ENCODE peak calls at places on chromosomes 6 and 20, in seven cellular contexts. J is brain microvascular endothelial cell, Z is WERI-Rb-1, I is right lobe of liver, N is A549, W is ascending aorta, S is mucosa of descending colon. F is an unnamed sample.

GRCh38 chr6:74000582-74000981 is 304.6 kb downstream of the CD109 start:
- DNase-seq in J (no peak), Z (no peak), I (no peak), N (no peak), W (no peak), S (no peak), F (no peak)

GRCh38 chr6:131041814-131042213 is 21.2 kb downstream of the EPB41L2 start:
- DNase-seq in J (no peak), Z (no peak), I (no peak), N (no peak), W (no peak), S (no peak), F (no peak)

GRCh38 chr6:102407886-102408741 is 1014.6 kb downstream of the GRIK2 start:
- DNase-seq in J (no peak), Z (no peak), I (no peak), N (no peak), W (no peak), S (no peak), F (no peak)

GRCh38 chr20:4896971-4897497 is 104.3 kb downstream of the SLC23A2 start:
- DNase-seq in J (no peak), Z (peak), I (no peak), N (no peak), W (no peak), S (no peak), F (no peak)

GRCh38 chr6:167429353-167429752 is 104.5 kb downstream of the TTLL2 start:
- DNase-seq in J (no peak), Z (no peak), I (no peak), N (no peak), W (no peak), S (no peak), F (no peak)

GRCh38 chr20:33139467-33139866 is 28.5 kb upstream of the BPIFA2 start:
- DNase-seq in J (no peak), Z (no peak), I (no peak), N (no peak), W (no peak), S (no peak), F (no peak)

GRCh38 chr6:127868338-127868737 is 32.5 kb downstream of the THEMIS start:
- DNase-seq in J (no peak), Z (no peak), I (no peak), N (no peak), W (no peak), S (no peak), F (no peak)

GRCh38 chr20:30815577-30816181 is 441.8 kb upstream of the DEFB115 start:
- DNase-seq in J (no peak), Z (no peak), I (no peak), N (no peak), W (no peak), S (no peak), F (no peak)

GRCh38 chr6:43942011-43942442 is 172.0 kb downstream of the VEGFA start:
- DNase-seq in J (no peak), Z (peak), I (no peak), N (no peak), W (peak), S (no peak), F (no peak)

GRCh38 chr6:26216886-26217713 is 129.9 kb downstream of the HFE start:
- DNase-seq in J (peak), Z (no peak), I (peak), N (no peak), W (peak), S (peak), F (no peak)

GRCh38 chr20:2130668-2131067 is 29.0 kb downstream of the STK35 start:
- DNase-seq in J (no peak), Z (no peak), I (no peak), N (no peak), W (no peak), S (no peak), F (no peak)

GRCh38 chr6:41734666-41735426 is 562 bp downstream of the TFEB start:
- DNase-seq in J (peak), Z (peak), I (peak), N (peak), W (peak), S (peak), F (no peak)

GRCh38 chr20:62736026-62736406 is 27.4 kb downstream of the NTSR1 start:
- DNase-seq in J (no peak), Z (no peak), I (no peak), N (no peak), W (no peak), S (no peak), F (no peak)

GRCh38 chr20:62739067-62739466 is 30.4 kb downstream of the NTSR1 start:
- DNase-seq in J (no peak), Z (peak), I (no peak), N (no peak), W (no peak), S (peak), F (no peak)

GRCh38 chr20:62736407-62737071 is 27.9 kb downstream of the NTSR1 start:
- DNase-seq in J (no peak), Z (no peak), I (no peak), N (no peak), W (no peak), S (no peak), F (no peak)

GRCh38 chr20:62737971-62738881 is 29.6 kb downstream of the NTSR1 start:
- DNase-seq in J (no peak), Z (no peak), I (no peak), N (no peak), W (no peak), S (peak), F (no peak)

GRCh38 chr20:62737271-62737761 is 28.7 kb downstream of the NTSR1 start:
- DNase-seq in J (no peak), Z (no peak), I (no peak), N (no peak), W (no peak), S (peak), F (no peak)
- H3K4me3 ChIP-seq in J (no peak), Z (no peak), I (no peak), N (no peak), W (no peak), S (no peak), F (no peak)

DNA sequence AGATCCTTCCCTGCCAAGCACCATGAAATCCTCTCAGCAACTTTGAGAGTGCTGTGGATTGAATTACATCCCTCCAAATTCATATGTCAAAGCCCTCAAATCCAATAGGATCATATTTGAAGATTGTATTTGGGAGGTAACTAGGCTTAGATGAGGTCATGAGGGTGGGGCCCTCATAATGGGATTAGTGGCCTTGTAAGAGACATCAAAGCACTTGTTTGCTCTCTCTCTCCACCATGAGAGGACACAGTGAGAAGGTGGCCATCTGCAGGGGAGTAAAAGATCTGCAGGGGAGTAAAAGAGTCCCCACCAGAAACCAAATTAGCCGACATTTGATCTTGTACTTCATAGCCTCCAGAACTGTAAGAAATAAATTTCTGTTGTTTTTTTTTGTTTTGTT is 298.2 kb downstream of the SAMD5 start:
- DNase-seq in J (no peak), Z (no peak), I (no peak), N (no peak), W (no peak), S (no peak), F (no peak)
- TF ChIP-seq CTCF in J (no peak), Z (no peak), I (no peak), N (no peak), W (no peak), S (no peak), F (no peak)

GRCh38 chr20:62951143-62951895 is 1.2 kb upstream of the SLC17A9 start:
- DNase-seq in J (no peak), Z (no peak), I (no peak), N (no peak), W (no peak), S (peak), F (no peak)

GRCh38 chr20:62949887-62950286 is 2.6 kb upstream of the SLC17A9 start:
- DNase-seq in J (no peak), Z (no peak), I (no peak), N (no peak), W (no peak), S (no peak), F (no peak)

GRCh38 chr20:62947532-62948300 is 4.8 kb upstream of the SLC17A9 start:
- DNase-seq in J (no peak), Z (no peak), I (no peak), N (no peak), W (no peak), S (no peak), F (no peak)

GRCh38 chr20:62950741-62951140 is 1.8 kb upstream of the SLC17A9 start:
- DNase-seq in J (no peak), Z (no peak), I (no peak), N (no peak), W (no peak), S (no peak), F (no peak)

GRCh38 chr20:62949153-62949821 is 3.2 kb upstream of the SLC17A9 start:
- DNase-seq in J (no peak), Z (no peak), I (no peak), N (peak), W (no peak), S (no peak), F (no peak)
- H3K4me3 ChIP-seq in J (no peak), Z (no peak), I (no peak), N (no peak), W (no peak), S (no peak), F (no peak)

GRCh38 chr6:170063851-170064617 is 226.8 kb downstream of the DLL1 start:
- DNase-seq in J (no peak), Z (no peak), I (peak), N (no peak), W (no peak), S (peak), F (no peak)
- TF ChIP-seq CTCF in J (no peak), Z (no peak), I (no peak), N (no peak), W (no peak), S (no peak), F (no peak)

DNA sequence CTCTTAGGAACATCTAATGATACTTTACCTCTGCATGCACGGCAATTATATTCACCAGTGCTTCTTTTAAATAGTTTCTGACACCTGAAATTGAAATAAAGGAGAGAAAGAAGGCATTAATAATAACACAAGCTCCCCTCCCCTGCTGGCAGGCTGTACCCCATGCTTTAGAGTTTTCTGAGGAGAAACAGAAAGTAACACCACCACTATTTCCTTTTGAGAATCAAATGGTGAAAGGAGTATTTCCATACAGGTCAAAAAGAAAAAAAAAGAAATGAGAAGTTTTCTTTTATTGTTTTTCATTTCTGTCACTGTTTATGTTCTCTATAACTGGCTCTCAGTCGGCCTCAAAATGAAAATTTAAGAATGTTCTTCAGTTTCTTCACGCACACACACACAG is 108.1 kb downstream of the IRF4 start:
- DNase-seq in J (no peak), Z (no peak), I (no peak), N (no peak), W (no peak), S (no peak), F (no peak)
- H3K4me3 ChIP-seq in J (no peak), Z (no peak), I (no peak), N (no peak), W (no peak), S (no peak), F (no peak)

GRCh38 chr20:46715292-46715756 is 5.9 kb downstream of the SLC2A10 start:
- DNase-seq in J (no peak), Z (peak), I (peak), N (peak), W (no peak), S (no peak), F (peak)
- TF ChIP-seq CTCF in J (peak), Z (peak), I (peak), N (no peak), W (no peak), S (no peak), F (peak)

DNA sequence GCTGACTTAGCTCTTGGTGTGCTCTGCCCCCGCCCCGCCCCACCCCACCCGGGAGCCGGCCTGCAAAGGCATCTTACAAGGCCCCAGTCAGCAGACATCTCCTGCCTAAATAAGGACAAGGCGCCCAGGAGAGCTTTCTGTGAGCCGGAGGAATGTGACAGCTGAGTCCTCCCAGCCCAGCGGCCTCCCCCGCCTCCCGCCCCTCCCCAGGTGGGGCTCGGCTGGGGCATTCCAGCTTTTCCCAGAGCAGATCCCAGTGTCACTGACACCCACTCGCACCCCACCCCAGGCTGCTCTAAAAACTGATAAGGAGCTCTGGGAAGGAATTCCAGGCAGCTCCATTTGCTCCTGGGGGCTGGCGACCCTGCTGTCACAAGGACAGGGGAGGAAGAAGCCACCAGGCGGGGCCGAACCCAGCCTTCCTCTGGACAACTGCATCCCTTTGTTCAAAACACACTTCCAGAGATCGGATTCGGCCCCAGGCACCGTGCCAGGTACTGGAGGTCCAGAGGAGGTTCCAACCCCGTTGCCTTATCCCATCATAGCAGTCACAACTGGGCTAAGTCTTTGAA is 49.7 kb downstream of the JPH2 start:
- DNase-seq in J (no peak), Z (no peak), I (no peak), N (peak), W (peak), S (no peak), F (no peak)
- H3K4me3 ChIP-seq in J (no peak), Z (no peak), I (no peak), N (no peak), W (no peak), S (no peak), F (no peak)

GRCh38 chr20:40966103-40966502 is 62.5 kb upstream of the TOP1 start:
- DNase-seq in J (no peak), Z (no peak), I (no peak), N (no peak), W (peak), S (no peak), F (no peak)
- TF ChIP-seq CTCF in J (peak), Z (peak), I (no peak), N (no peak), W (no peak), S (no peak), F (peak)

DNA sequence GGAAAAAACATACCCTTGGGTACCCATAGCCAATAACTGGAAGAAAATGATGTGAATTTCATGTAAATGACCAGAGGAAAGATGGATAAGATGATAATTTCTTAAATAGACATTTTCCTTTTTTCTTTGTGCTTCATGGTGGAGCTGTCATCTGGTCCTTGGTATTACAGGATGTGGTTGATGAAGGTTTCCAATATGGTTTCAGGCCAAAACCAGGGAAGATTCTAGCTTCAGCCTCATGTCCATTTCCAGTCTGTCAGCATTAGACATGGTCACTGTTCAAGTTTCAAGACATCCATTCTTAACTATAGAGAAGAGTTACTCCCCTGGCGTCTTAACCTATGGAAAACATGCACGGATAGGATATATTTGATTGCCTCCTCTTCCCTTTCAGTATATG is 63.6 kb downstream of the SSR1 start:
- DNase-seq in J (no peak), Z (no peak), I (no peak), N (no peak), W (no peak), S (no peak), F (no peak)
- H3K4me3 ChIP-seq in J (no peak), Z (no peak), I (no peak), N (no peak), W (no peak), S (no peak), F (no peak)

F was measured in AG09309.